ENCODE peak calls at places on chromosomes 4 and X, in four cellular contexts. K is EL; X is activated gamma-delta T cell treated with anti-CD3 and anti-CD28 coated beads, Interleukin-2, amount 50 U/mL, for 16 hours; E is renal cortical epithelial cell. O is an unnamed sample.
A peak's percentile ranks its signal among the peaks of the same experiment; 100 is the strongest.

GRCh38 chr4:101584306-101584705 is 206.2 kb upstream of the BANK1 start:
- DNase-seq in K (no peak), X (no peak), E (peak; percentile 71), O (peak; percentile 22)

GRCh38 chrX:40996886-40997530 is 88.2 kb upstream of the USP9X start:
- DNase-seq in X (no peak), K (peak; percentile 58), E (peak; percentile 71), O (peak; percentile 36)

GRCh38 chr4:55636622-55636999 is 513 bp upstream of the NMU start:
- DNase-seq in E (no peak), K (no peak), X (no peak), O (no peak)

GRCh38 chr4:151688003-151688784 is 72.6 kb downstream of the GATB start:
- DNase-seq in E (no peak), X (no peak), K (peak; percentile 89), O (peak; percentile 9)

GRCh38 chr4:182062936-182063335 is 180.3 kb upstream of the TENM3 start:
- DNase-seq in K (peak; percentile 55), X (no peak), E (peak; percentile 78), O (peak; percentile 52)

GRCh38 chr4:139015948-139016451 is 419 bp downstream of the NOCT start:
- DNase-seq in X (peak; percentile 9), K (peak; percentile 39), E (no peak), O (peak; percentile 44)

GRCh38 chrX:39580043-39580442 is 517.7 kb downstream of the BCOR start:
- DNase-seq in X (no peak), K (no peak), E (no peak), O (no peak)

GRCh38 chr4:8188743-8189550 is 10.1 kb upstream of the SH3TC1 start:
- DNase-seq in E (peak; percentile 54), X (no peak), K (no peak), O (peak; percentile 29)

GRCh38 chr4:175215208-175215607 is 297.1 kb downstream of the ADAM29 start:
- DNase-seq in X (no peak), E (no peak), K (no peak), O (no peak)

GRCh38 chrX:48520976-48521352 is 644 bp upstream of the EBP start:
- DNase-seq in X (no peak), E (no peak), K (peak; percentile 3), O (no peak)

GRCh38 chr4:169268951-169269781 is 1.6 kb downstream of the SH3RF1 start:
- DNase-seq in K (peak; percentile 88), X (no peak), E (peak; percentile 72), O (peak; percentile 72)

GRCh38 chr4:41322613-41323012 is 65.9 kb downstream of the UCHL1 start:
- DNase-seq in X (no peak), E (no peak), K (no peak), O (no peak)

GRCh38 chr4:93031431-93032098 is 727.8 kb downstream of the GRID2 start:
- DNase-seq in K (no peak), E (peak; percentile 85), X (no peak), O (peak; percentile 47)

GRCh38 chr4:185068837-185069236 is 50.5 kb downstream of the HELT start:
- DNase-seq in E (no peak), X (no peak), K (no peak), O (no peak)

GRCh38 chrX:24574743-24575142 is 72.4 kb downstream of the PCYT1B start:
- DNase-seq in X (no peak), K (no peak), E (no peak), O (no peak)

GRCh38 chrX:134144231-134144630 is 92.8 kb upstream of the CCDC160 start:
- DNase-seq in E (no peak), K (no peak), X (no peak), O (no peak)

GRCh38 chrX:10612215-10612614 is 8.2 kb downstream of the MID1 start:
- DNase-seq in E (peak; percentile 91), K (peak; percentile 64), X (no peak), O (peak; percentile 72)

GRCh38 chrX:129472116-129472515 is 51.2 kb downstream of the SMARCA1 start:
- DNase-seq in E (peak; percentile 61), X (no peak), K (peak; percentile 37), O (peak; percentile 23)

GRCh38 chrX:13898084-13898483 is 81.2 kb upstream of the GPM6B start:
- DNase-seq in K (peak; percentile 28), X (no peak), E (no peak), O (peak; percentile 26)

GRCh38 chr4:26069218-26069617 is 155.2 kb downstream of the SMIM20 start:
- DNase-seq in K (peak; percentile 50), X (no peak), E (no peak), O (peak; percentile 40)

GRCh38 chrX:134658421-134658896 is at the start of gene PLAC1:
- DNase-seq in X (no peak), K (no peak), E (peak; percentile 49), O (no peak)

GRCh38 chr4:88737304-88738015 is 39.8 kb upstream of the NAP1L5 start:
- DNase-seq in X (peak; percentile 3), K (no peak), E (peak; percentile 98), O (peak; percentile 91)

GRCh38 chr4:120855307-120856001 is 67.1 kb downstream of the PRDM5 start:
- DNase-seq in K (no peak), X (no peak), E (no peak), O (no peak)

GRCh38 chrX:121161501-121161933 is 114.1 kb downstream of the GLUD2 start:
- DNase-seq in X (no peak), K (no peak), E (no peak), O (no peak)

GRCh38 chr4:85243857-85244256 is 231.1 kb upstream of the ARHGAP24 start:
- DNase-seq in E (no peak), K (no peak), X (no peak), O (no peak)

GRCh38 chr4:108651068-108651794 is 832 bp downstream of the OSTC start:
- DNase-seq in K (peak; percentile 38), E (peak; percentile 50), X (no peak), O (peak; percentile 42)

O was measured in kidney tubule cell.